ENCODE peak calls at places on chromosome 7, in six cellular contexts. One of them, this sample, is unnamed.

GRCh38 chr7:102875700-102876192 is 37.1 kb upstream of the LRRC17 start:
- DNase-seq in activated CD8-positive, alpha-beta T cell treated with anti-CD3 and anti-CD28 coated beads for 36 hours: peak
- DNase-seq in EL: peak
- DNase-seq in HEK293T: no peak
- DNase-seq in tibial artery: no peak
- DNase-seq in activated gamma-delta T cell treated with Interleukin-2 at 50 U/mL for 16 hours: no peak
- DNase-seq in this sample: no peak

GRCh38 chr7:123747620-123748141 is 1.1 kb downstream of the WASL start:
- DNase-seq in activated CD8-positive, alpha-beta T cell treated with anti-CD3 and anti-CD28 coated beads for 36 hours: peak
- DNase-seq in EL: peak
- DNase-seq in HEK293T: peak
- DNase-seq in tibial artery: peak
- DNase-seq in activated gamma-delta T cell treated with Interleukin-2 at 50 U/mL for 16 hours: peak
- DNase-seq in this sample: peak

GRCh38 chr7:78702770-78703169 is 750.7 kb downstream of the MAGI2 start:
- DNase-seq in activated CD8-positive, alpha-beta T cell treated with anti-CD3 and anti-CD28 coated beads for 36 hours: no peak
- DNase-seq in EL: peak
- DNase-seq in HEK293T: no peak
- DNase-seq in tibial artery: no peak
- DNase-seq in activated gamma-delta T cell treated with Interleukin-2 at 50 U/mL for 16 hours: no peak
- DNase-seq in this sample: no peak

GRCh38 chr7:139131622-139132021 is 22.1 kb upstream of the ZC3HAV1 start:
- DNase-seq in activated CD8-positive, alpha-beta T cell treated with anti-CD3 and anti-CD28 coated beads for 36 hours: no peak
- DNase-seq in EL: no peak
- DNase-seq in HEK293T: no peak
- DNase-seq in tibial artery: no peak
- DNase-seq in activated gamma-delta T cell treated with Interleukin-2 at 50 U/mL for 16 hours: no peak
- DNase-seq in this sample: no peak

GRCh38 chr7:101562531-101563197 is 66.4 kb downstream of the MYL10 start:
- DNase-seq in activated CD8-positive, alpha-beta T cell treated with anti-CD3 and anti-CD28 coated beads for 36 hours: no peak
- DNase-seq in EL: no peak
- DNase-seq in HEK293T: no peak
- DNase-seq in tibial artery: no peak
- DNase-seq in activated gamma-delta T cell treated with Interleukin-2 at 50 U/mL for 16 hours: no peak
- DNase-seq in this sample: no peak

GRCh38 chr7:91869661-91870060 is 10.8 kb downstream of the MTERF1 start:
- DNase-seq in activated CD8-positive, alpha-beta T cell treated with anti-CD3 and anti-CD28 coated beads for 36 hours: no peak
- DNase-seq in EL: no peak
- DNase-seq in HEK293T: no peak
- DNase-seq in tibial artery: no peak
- DNase-seq in activated gamma-delta T cell treated with Interleukin-2 at 50 U/mL for 16 hours: no peak
- DNase-seq in this sample: no peak

GRCh38 chr7:18623389-18623788 is 127.8 kb downstream of the HDAC9 start:
- DNase-seq in activated CD8-positive, alpha-beta T cell treated with anti-CD3 and anti-CD28 coated beads for 36 hours: no peak
- DNase-seq in EL: no peak
- DNase-seq in HEK293T: no peak
- DNase-seq in tibial artery: no peak
- DNase-seq in activated gamma-delta T cell treated with Interleukin-2 at 50 U/mL for 16 hours: no peak
- DNase-seq in this sample: no peak

GRCh38 chr7:39709768-39710291 is 86.5 kb downstream of the RALA start:
- DNase-seq in activated CD8-positive, alpha-beta T cell treated with anti-CD3 and anti-CD28 coated beads for 36 hours: no peak
- DNase-seq in EL: no peak
- DNase-seq in HEK293T: peak
- DNase-seq in tibial artery: no peak
- DNase-seq in activated gamma-delta T cell treated with Interleukin-2 at 50 U/mL for 16 hours: no peak
- DNase-seq in this sample: peak

GRCh38 chr7:22452142-22452763 is 47.7 kb downstream of the STEAP1B start:
- DNase-seq in activated CD8-positive, alpha-beta T cell treated with anti-CD3 and anti-CD28 coated beads for 36 hours: peak
- DNase-seq in EL: peak
- DNase-seq in HEK293T: peak
- DNase-seq in tibial artery: no peak
- DNase-seq in activated gamma-delta T cell treated with Interleukin-2 at 50 U/mL for 16 hours: peak
- DNase-seq in this sample: peak

GRCh38 chr7:135160098-135160857 is 10.2 kb downstream of the CYREN start:
- DNase-seq in activated CD8-positive, alpha-beta T cell treated with anti-CD3 and anti-CD28 coated beads for 36 hours: no peak
- DNase-seq in EL: peak
- DNase-seq in HEK293T: peak
- DNase-seq in tibial artery: no peak
- DNase-seq in activated gamma-delta T cell treated with Interleukin-2 at 50 U/mL for 16 hours: no peak
- DNase-seq in this sample: no peak

GRCh38 chr7:101702362-101702850 is 73.3 kb upstream of the MYL10 start:
- DNase-seq in activated CD8-positive, alpha-beta T cell treated with anti-CD3 and anti-CD28 coated beads for 36 hours: no peak
- DNase-seq in EL: peak
- DNase-seq in HEK293T: peak
- DNase-seq in tibial artery: no peak
- DNase-seq in activated gamma-delta T cell treated with Interleukin-2 at 50 U/mL for 16 hours: no peak
- DNase-seq in this sample: no peak

GRCh38 chr7:2519119-2519930 is at the start of gene LFNG:
- DNase-seq in activated CD8-positive, alpha-beta T cell treated with anti-CD3 and anti-CD28 coated beads for 36 hours: peak
- DNase-seq in EL: peak
- DNase-seq in HEK293T: peak
- DNase-seq in tibial artery: peak
- DNase-seq in activated gamma-delta T cell treated with Interleukin-2 at 50 U/mL for 16 hours: peak
- DNase-seq in this sample: peak

GRCh38 chr7:43105521-43106120 is 6.8 kb upstream of the HECW1 start:
- DNase-seq in activated CD8-positive, alpha-beta T cell treated with anti-CD3 and anti-CD28 coated beads for 36 hours: no peak
- DNase-seq in EL: peak
- DNase-seq in HEK293T: no peak
- DNase-seq in tibial artery: no peak
- DNase-seq in activated gamma-delta T cell treated with Interleukin-2 at 50 U/mL for 16 hours: no peak
- DNase-seq in this sample: no peak

GRCh38 chr7:77707504-77707992 is 11.3 kb downstream of the RSBN1L start:
- DNase-seq in activated CD8-positive, alpha-beta T cell treated with anti-CD3 and anti-CD28 coated beads for 36 hours: no peak
- DNase-seq in EL: no peak
- DNase-seq in HEK293T: no peak
- DNase-seq in tibial artery: no peak
- DNase-seq in activated gamma-delta T cell treated with Interleukin-2 at 50 U/mL for 16 hours: no peak
- DNase-seq in this sample: no peak

GRCh38 chr7:132996581-132997242 is 85.2 kb downstream of the CHCHD3 start:
- DNase-seq in activated CD8-positive, alpha-beta T cell treated with anti-CD3 and anti-CD28 coated beads for 36 hours: no peak
- DNase-seq in EL: no peak
- DNase-seq in HEK293T: no peak
- DNase-seq in tibial artery: no peak
- DNase-seq in activated gamma-delta T cell treated with Interleukin-2 at 50 U/mL for 16 hours: no peak
- DNase-seq in this sample: no peak

GRCh38 chr7:70638381-70639128 is 493.4 kb upstream of the GALNT17 start:
- DNase-seq in activated CD8-positive, alpha-beta T cell treated with anti-CD3 and anti-CD28 coated beads for 36 hours: no peak
- DNase-seq in EL: no peak
- DNase-seq in HEK293T: no peak
- DNase-seq in tibial artery: no peak
- DNase-seq in activated gamma-delta T cell treated with Interleukin-2 at 50 U/mL for 16 hours: no peak
- DNase-seq in this sample: peak

GRCh38 chr7:3787717-3788311 is 486.8 kb downstream of the SDK1 start:
- DNase-seq in activated CD8-positive, alpha-beta T cell treated with anti-CD3 and anti-CD28 coated beads for 36 hours: no peak
- DNase-seq in EL: no peak
- DNase-seq in HEK293T: no peak
- DNase-seq in tibial artery: peak
- DNase-seq in activated gamma-delta T cell treated with Interleukin-2 at 50 U/mL for 16 hours: no peak
- DNase-seq in this sample: no peak

GRCh38 chr7:44693641-44694313 is 54.9 kb upstream of the ZMIZ2 start:
- DNase-seq in activated CD8-positive, alpha-beta T cell treated with anti-CD3 and anti-CD28 coated beads for 36 hours: no peak
- DNase-seq in EL: peak
- DNase-seq in HEK293T: no peak
- DNase-seq in tibial artery: no peak
- DNase-seq in activated gamma-delta T cell treated with Interleukin-2 at 50 U/mL for 16 hours: no peak
- DNase-seq in this sample: no peak

GRCh38 chr7:37732880-37733279 is 49.3 kb downstream of the GPR141 start:
- DNase-seq in activated CD8-positive, alpha-beta T cell treated with anti-CD3 and anti-CD28 coated beads for 36 hours: no peak
- DNase-seq in EL: no peak
- DNase-seq in HEK293T: no peak
- DNase-seq in tibial artery: no peak
- DNase-seq in activated gamma-delta T cell treated with Interleukin-2 at 50 U/mL for 16 hours: no peak
- DNase-seq in this sample: no peak

GRCh38 chr7:112587504-112587903 is 106.7 kb downstream of the LSMEM1 start:
- DNase-seq in activated CD8-positive, alpha-beta T cell treated with anti-CD3 and anti-CD28 coated beads for 36 hours: no peak
- DNase-seq in EL: no peak
- DNase-seq in HEK293T: no peak
- DNase-seq in tibial artery: no peak
- DNase-seq in activated gamma-delta T cell treated with Interleukin-2 at 50 U/mL for 16 hours: no peak
- DNase-seq in this sample: no peak

GRCh38 chr7:14137676-14138075 is 148.2 kb upstream of the ETV1 start:
- DNase-seq in activated CD8-positive, alpha-beta T cell treated with anti-CD3 and anti-CD28 coated beads for 36 hours: no peak
- DNase-seq in EL: no peak
- DNase-seq in HEK293T: no peak
- DNase-seq in tibial artery: no peak
- DNase-seq in activated gamma-delta T cell treated with Interleukin-2 at 50 U/mL for 16 hours: no peak
- DNase-seq in this sample: no peak

GRCh38 chr7:143974457-143974856 is 19.8 kb downstream of the OR2F1 start:
- DNase-seq in activated CD8-positive, alpha-beta T cell treated with anti-CD3 and anti-CD28 coated beads for 36 hours: no peak
- DNase-seq in EL: peak
- DNase-seq in HEK293T: no peak
- DNase-seq in tibial artery: no peak
- DNase-seq in activated gamma-delta T cell treated with Interleukin-2 at 50 U/mL for 16 hours: no peak
- DNase-seq in this sample: no peak

GRCh38 chr7:111784311-111784710 is 222.0 kb upstream of the IMMP2L start:
- DNase-seq in activated CD8-positive, alpha-beta T cell treated with anti-CD3 and anti-CD28 coated beads for 36 hours: no peak
- DNase-seq in EL: no peak
- DNase-seq in HEK293T: no peak
- DNase-seq in tibial artery: no peak
- DNase-seq in activated gamma-delta T cell treated with Interleukin-2 at 50 U/mL for 16 hours: no peak
- DNase-seq in this sample: no peak

GRCh38 chr7:68155676-68156075 is 1159.0 kb downstream of the TYW1 start:
- DNase-seq in activated CD8-positive, alpha-beta T cell treated with anti-CD3 and anti-CD28 coated beads for 36 hours: no peak
- DNase-seq in EL: no peak
- DNase-seq in HEK293T: no peak
- DNase-seq in tibial artery: no peak
- DNase-seq in activated gamma-delta T cell treated with Interleukin-2 at 50 U/mL for 16 hours: no peak
- DNase-seq in this sample: no peak